ENCODE peak calls at places on chromosomes 13 and 19, in ten cellular contexts. I is psoas muscle, W is HFF-Myc, Y is lower lobe of right lung, X is keratinocyte, E is HL-60, K is cardiac fibroblast, J is H9, P is RWPE1, G is heart left ventricle. N is an unnamed sample.

GRCh38 chr19:46471116-46471733 is at the start of gene PNMA8A:
- DNase-seq in K (peak; percentile 74), J (peak; percentile 95), G (peak; percentile 80), I (peak; percentile 83), X (no peak), E (no peak), Y (peak; percentile 62), W (no peak), P (peak; percentile 31), N (no peak)

GRCh38 chr19:40204381-40204780 is 13.2 kb downstream of the MAP3K10 start:
- DNase-seq in K (no peak), P (no peak), Y (no peak), I (no peak), J (no peak), E (no peak), X (no peak), W (no peak), G (no peak), N (no peak)

GRCh38 chr19:49331616-49332055 is 3.6 kb upstream of the CD37 start:
- DNase-seq in Y (no peak), K (peak; percentile 59), W (no peak), I (no peak), G (peak; percentile 21), X (no peak), J (peak; percentile 71), E (peak; percentile 37), P (peak; percentile 57), N (no peak)

GRCh38 chr19:3606174-3606689 is 443 bp downstream of the TBXA2R start:
- DNase-seq in I (no peak), K (no peak), J (peak; percentile 64), E (no peak), Y (peak; percentile 59), P (no peak), G (no peak), W (no peak), X (no peak), N (no peak)

GRCh38 chr13:86870388-86870966 is 800.7 kb upstream of the SLITRK5 start:
- DNase-seq in P (no peak), Y (no peak), X (no peak), J (no peak), G (no peak), K (peak; percentile 23), I (no peak), E (no peak), W (no peak), N (no peak)

GRCh38 chr13:37617162-37617561 is 18.6 kb upstream of the POSTN start:
- DNase-seq in P (no peak), W (peak; percentile 33), J (no peak), E (no peak), G (no peak), I (no peak), X (peak; percentile 15), Y (no peak), K (peak; percentile 92), N (no peak)

GRCh38 chr19:4974855-4975469 is 6.0 kb downstream of the KDM4B start:
- DNase-seq in K (no peak), E (peak; percentile 60), G (no peak), J (no peak), I (no peak), P (no peak), W (no peak), X (no peak), Y (no peak), N (no peak)

GRCh38 chr13:93098972-93099371 is 127.6 kb upstream of the GPC6 start:
- DNase-seq in J (no peak), W (no peak), P (no peak), X (no peak), Y (no peak), E (no peak), K (no peak), I (no peak), G (no peak), N (no peak)

GRCh38 chr19:42362342-42362741 is 27.8 kb downstream of the CNFN start:
- DNase-seq in K (no peak), Y (no peak), W (no peak), X (no peak), P (no peak), E (no peak), I (no peak), G (no peak), J (no peak), N (no peak)

GRCh38 chr13:34655554-34655953 is 286.5 kb upstream of the NBEA start:
- DNase-seq in W (no peak), E (no peak), P (no peak), K (no peak), Y (no peak), J (no peak), G (no peak), X (no peak), I (no peak), N (no peak)

GRCh38 chr13:111650626-111651025 is 330.2 kb downstream of the TEX29 start:
- DNase-seq in E (no peak), W (no peak), Y (no peak), X (no peak), J (peak; percentile 2), G (no peak), P (no peak), I (no peak), K (no peak), N (no peak)

GRCh38 chr13:101265934-101266333 is 150.4 kb downstream of the NALCN start:
- DNase-seq in W (no peak), J (no peak), I (no peak), K (peak; percentile 62), X (no peak), G (no peak), E (no peak), P (no peak), Y (no peak), N (no peak)

GRCh38 chr13:27953671-27954405 is 15.3 kb downstream of the CDX2 start:
- DNase-seq in P (peak; percentile 64), W (peak; percentile 10), X (no peak), I (peak; percentile 71), Y (peak; percentile 86), K (peak; percentile 52), J (peak; percentile 88), G (peak; percentile 63), E (peak; percentile 50), N (no peak)

GRCh38 chr13:28301839-28302238 is 163.5 kb downstream of the PAN3 start:
- DNase-seq in W (no peak), Y (no peak), X (no peak), G (no peak), J (no peak), K (no peak), E (no peak), I (no peak), P (no peak), N (no peak)

GRCh38 chr19:10701955-10702307 is 692 bp downstream of the QTRT1 start:
- DNase-seq in W (no peak), X (no peak), J (peak; percentile 65), G (no peak), E (no peak), Y (no peak), I (no peak), P (no peak), K (no peak), N (no peak)

GRCh38 chr19:2050991-2051770 is at the start of gene MKNK2:
- DNase-seq in X (no peak), G (peak; percentile 94), E (peak; percentile 83), Y (peak; percentile 94), J (peak; percentile 88), P (peak; percentile 91), K (peak; percentile 87), W (no peak), I (peak; percentile 93), N (peak; percentile 77)
- TF ChIP-seq CTCF in X (peak; percentile 32), G (peak; percentile 80), E (no peak), Y (peak; percentile 43), J (peak; percentile 66), P (peak; percentile 43), K (peak; percentile 19), W (peak; percentile 58), I (peak; percentile 49), N (no peak)

DNA sequence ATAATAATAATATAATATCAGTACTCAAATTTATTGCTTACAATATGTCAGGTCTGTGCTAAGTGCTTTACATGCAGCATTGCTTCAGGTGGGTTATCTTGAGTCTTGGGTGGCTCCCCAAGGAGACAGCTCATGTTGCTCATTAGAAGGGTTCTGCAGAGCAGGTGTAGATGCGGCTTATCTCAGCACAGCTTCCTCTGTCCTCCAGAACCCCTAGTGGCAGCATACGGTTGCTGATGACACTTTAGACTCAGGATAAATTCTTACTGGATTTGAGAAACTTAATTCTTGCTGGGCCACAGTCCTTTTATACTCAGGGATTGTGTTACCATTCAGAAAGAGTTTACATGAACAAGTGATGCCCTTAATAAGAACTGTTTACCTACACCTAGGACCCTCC is 8.9 kb downstream of the COG3 start:
- DNase-seq in J (peak; percentile 37), P (no peak), I (no peak), G (no peak), X (no peak), E (no peak), W (no peak), K (no peak), Y (no peak), N (no peak)
- TF ChIP-seq CTCF in J (peak; percentile 63), P (no peak), I (peak; percentile 8), G (no peak), X (peak; percentile 38), E (no peak), W (no peak), K (peak; percentile 26), Y (no peak), N (no peak)

DNA sequence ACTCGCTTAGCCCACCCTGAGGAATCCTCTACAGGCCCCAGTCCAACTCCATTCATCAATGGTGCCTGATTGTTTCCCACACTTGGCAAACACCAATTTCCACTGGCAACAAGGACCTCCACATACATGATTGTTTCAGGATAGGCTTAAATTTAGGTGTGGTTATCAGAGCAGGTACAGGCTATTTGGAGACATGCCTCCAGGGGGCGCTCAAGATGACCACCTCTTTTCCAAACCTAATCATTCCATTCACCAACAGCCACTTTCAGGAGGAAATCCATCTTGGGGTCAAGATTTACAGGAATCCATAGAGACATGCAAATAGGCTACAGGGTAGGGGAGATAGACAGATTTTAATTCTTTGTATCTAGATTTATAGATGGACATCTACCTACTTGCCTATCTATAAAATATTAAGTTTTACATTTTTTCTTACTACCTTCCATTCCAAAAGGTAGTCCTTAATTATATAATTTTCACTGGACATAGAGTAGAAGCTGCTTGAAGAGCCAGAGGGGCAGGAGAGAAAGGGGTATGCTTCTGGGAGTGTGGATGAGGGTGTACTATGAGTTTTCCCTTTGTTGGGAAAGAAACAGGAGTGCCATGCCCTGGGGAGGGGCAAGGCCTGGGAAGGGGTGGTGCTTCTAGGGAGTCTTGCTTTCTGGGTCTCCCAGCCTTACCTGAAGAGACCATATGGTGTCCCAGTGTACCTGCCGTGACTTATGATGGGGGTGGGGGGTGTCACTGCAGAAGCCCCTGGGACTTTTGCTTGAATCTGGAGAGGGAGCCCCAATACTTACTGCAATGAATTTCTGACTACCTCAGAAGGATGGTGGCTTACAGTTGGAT is 14.1 kb upstream of the PCDH8 start:
- DNase-seq in I (no peak), G (no peak), P (peak; percentile 54), X (no peak), E (no peak), W (no peak), Y (no peak), K (no peak), J (peak; percentile 72), N (no peak)
- TF ChIP-seq CTCF in I (no peak), G (peak; percentile 13), P (peak; percentile 64), X (peak; percentile 75), E (peak; percentile 50), W (peak; percentile 54), Y (peak; percentile 51), K (peak; percentile 26), J (peak; percentile 90), N (no peak)

DNA sequence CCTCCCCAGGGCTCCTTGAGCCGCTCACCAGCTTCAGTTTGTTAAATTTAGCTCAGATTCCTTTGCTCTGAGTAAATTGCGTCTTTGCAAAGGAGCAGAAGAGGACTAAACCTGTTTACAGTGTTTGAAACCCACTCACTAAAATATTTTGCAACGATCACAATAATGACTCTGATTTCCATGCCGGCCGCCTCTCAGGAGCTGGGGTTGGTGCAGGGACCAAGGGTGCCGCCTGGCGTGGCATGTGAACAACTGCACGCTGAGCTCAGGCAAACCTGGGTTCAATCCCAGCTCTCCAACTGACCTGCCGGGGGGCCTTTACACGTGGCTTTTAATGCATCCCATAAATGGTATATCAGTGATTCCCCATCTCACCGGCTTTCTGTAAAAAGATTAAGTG is 68.7 kb upstream of the CACNA1A start:
- DNase-seq in P (peak; percentile 31), J (peak; percentile 45), I (no peak), G (no peak), E (no peak), X (no peak), Y (no peak), W (no peak), K (peak; percentile 35), N (no peak)
- TF ChIP-seq CTCF in P (peak; percentile 32), J (peak; percentile 68), I (no peak), G (no peak), E (no peak), X (no peak), Y (no peak), W (peak; percentile 25), K (peak; percentile 45), N (no peak)